ENCODE peak calls at places on chromosome 13, in nine cellular contexts. S, Y, Q, E, N, Z, A, F and K are unnamed samples.

GRCh38 chr13:89465366-89465765 is 1794.2 kb downstream of the SLITRK5 start:
- DNase-seq in E (no peak), Y (no peak), Z (no peak), A (no peak), N (no peak), Q (no peak), F (no peak), S (no peak), K (no peak)

GRCh38 chr13:25652764-25653163 is 281.0 kb downstream of the ATP8A2 start:
- DNase-seq in N (no peak), E (no peak), S (no peak), Q (no peak), Y (no peak), A (no peak), Z (no peak), F (no peak), K (no peak)

GRCh38 chr13:26584713-26585112 is 27.2 kb downstream of the WASF3 start:
- DNase-seq in Q (no peak), A (no peak), S (no peak), Y (no peak), N (no peak), F (no peak), Z (no peak), E (no peak), K (no peak)

GRCh38 chr13:60590775-60591174 is 193.8 kb downstream of the TDRD3 start:
- DNase-seq in F (no peak), S (no peak), Z (no peak), A (no peak), N (no peak), Q (no peak), Y (no peak), E (no peak), K (no peak)

GRCh38 chr13:22422712-22423111 is 751.8 kb downstream of the FGF9 start:
- DNase-seq in A (no peak), Z (no peak), Y (no peak), S (no peak), N (no peak), E (no peak), F (no peak), Q (no peak), K (no peak)

GRCh38 chr13:99916366-99917103 is 55.0 kb downstream of the ZIC5 start:
- DNase-seq in E (peak; percentile 32), F (no peak), A (peak; percentile 73), N (no peak), Z (peak; percentile 71), Q (no peak), Y (no peak), S (peak; percentile 76), K (no peak)

GRCh38 chr13:66965146-66965545 is 265.0 kb downstream of the PCDH9 start:
- DNase-seq in S (no peak), N (no peak), A (no peak), E (no peak), Q (no peak), Z (no peak), F (no peak), Y (no peak), K (no peak)

GRCh38 chr13:30576528-30576927 is 41.2 kb upstream of the USPL1 start:
- DNase-seq in Q (no peak), F (no peak), E (peak; percentile 16), S (peak; percentile 1), Z (no peak), Y (peak; percentile 11), N (no peak), A (no peak), K (no peak)

GRCh38 chr13:99484405-99484981 is 16.8 kb upstream of the TM9SF2 start:
- DNase-seq in N (no peak), Q (no peak), Y (no peak), A (no peak), E (no peak), S (no peak), F (no peak), Z (no peak), K (no peak)

GRCh38 chr13:78430166-78430791 is 173.1 kb downstream of the POU4F1 start:
- DNase-seq in Z (no peak), E (no peak), A (no peak), Y (no peak), Q (no peak), S (no peak), F (no peak), N (no peak), K (no peak)

GRCh38 chr13:46473806-46474205 is 79.2 kb upstream of the LRCH1 start:
- DNase-seq in N (no peak), Z (no peak), S (no peak), Y (no peak), A (no peak), E (no peak), Q (no peak), F (no peak), K (no peak)

GRCh38 chr13:41008349-41008980 is 10.7 kb downstream of the ELF1 start:
- DNase-seq in A (no peak), E (no peak), N (no peak), S (peak; percentile 93), Y (no peak), Z (peak; percentile 56), F (no peak), Q (no peak), K (no peak)

GRCh38 chr13:30744056-30744684 is 8.8 kb downstream of the ALOX5AP start:
- DNase-seq in E (no peak), Q (peak; percentile 56), S (peak; percentile 54), Y (peak; percentile 71), A (no peak), F (no peak), Z (peak; percentile 35), N (no peak), K (no peak)

GRCh38 chr13:98405690-98406344 is 171.1 kb downstream of the STK24 start:
- DNase-seq in N (no peak), Z (no peak), A (no peak), Y (no peak), F (no peak), E (no peak), Q (no peak), S (peak; percentile 5), K (no peak)

GRCh38 chr13:39892731-39893293 is 237.3 kb downstream of the COG6 start:
- DNase-seq in Y (no peak), E (no peak), F (no peak), N (no peak), S (no peak), A (peak; percentile 35), Z (no peak), Q (no peak), K (no peak)

GRCh38 chr13:20772401-20773131 is 1.2 kb downstream of the EEF1AKMT1 start:
- DNase-seq in A (no peak), Z (no peak), E (no peak), F (no peak), Y (no peak), N (no peak), S (no peak), Q (no peak), K (no peak)

DNA sequence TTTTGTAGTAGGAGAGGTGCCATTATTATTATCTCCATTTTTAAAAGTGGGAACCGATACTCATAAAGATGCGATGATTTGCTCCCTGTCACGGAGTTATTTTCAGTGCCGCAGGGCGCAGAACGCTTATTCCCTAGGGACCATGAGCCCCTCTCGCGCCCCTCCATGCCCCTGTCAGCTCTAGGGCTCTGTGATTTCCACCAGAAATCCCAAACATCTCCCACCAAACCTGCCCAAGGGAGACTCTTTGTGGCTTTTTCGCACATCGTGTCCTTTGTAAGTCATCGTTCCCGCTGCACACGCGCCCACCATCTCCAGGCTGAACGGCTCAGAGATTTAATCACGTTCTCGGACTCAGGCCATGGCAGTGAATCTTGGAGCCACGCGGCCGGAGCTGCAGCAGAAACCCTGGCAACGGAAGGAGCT is 105.1 kb downstream of the DNAJC15 start:
- DNase-seq in S (no peak), N (no peak), Z (no peak), F (no peak), A (peak; percentile 27), E (no peak), Y (no peak), Q (no peak), K (peak; percentile 68)
- H3K4me3 ChIP-seq in S (no peak overlapping the region), N (no peak overlapping the region), Z (no peak overlapping the region), F (no peak overlapping the region), A (no peak overlapping the region), E (no peak overlapping the region), Y (no peak overlapping the region), Q (no peak overlapping the region), K (no peak overlapping the region)

DNA sequence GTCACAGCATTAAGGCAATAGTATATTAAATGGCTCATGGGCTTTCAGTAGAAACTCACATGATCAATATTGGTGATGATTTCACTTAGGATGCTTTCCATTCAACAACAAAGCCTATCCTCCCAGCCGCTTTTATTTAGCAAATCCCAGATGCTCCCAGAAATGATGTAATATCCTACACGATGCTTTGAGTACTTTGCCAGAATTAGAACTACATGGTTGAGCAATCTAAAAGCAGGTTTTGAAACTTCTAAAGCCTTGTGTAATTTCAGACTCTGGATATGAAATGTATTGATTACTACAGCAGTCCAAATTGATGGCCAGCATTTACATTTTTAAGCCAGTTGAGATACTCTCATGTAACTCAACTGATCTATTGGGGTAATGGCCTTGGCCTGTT is 13.6 kb downstream of the DLEU7 start:
- DNase-seq in A (no peak), Q (no peak), N (no peak), Z (no peak), F (no peak), S (no peak), Y (no peak), E (no peak), K (no peak)
- TF ChIP-seq EP300 in A (no peak), Q (no peak), N (no peak), Z (no peak), F (no peak), S (no peak), Y (no peak), E (peak; percentile 74), K (no peak)

GRCh38 chr13:32150239-32150638 is 118.7 kb downstream of the FRY start:
- DNase-seq in A (no peak), S (no peak), Q (no peak), Y (no peak), F (no peak), Z (no peak), E (no peak), N (no peak), K (peak; percentile 70)
- H3K4me3 ChIP-seq in A (no peak overlapping the region), S (no peak overlapping the region), Q (no peak overlapping the region), Y (no peak overlapping the region), F (no peak overlapping the region), Z (no peak overlapping the region), E (no peak overlapping the region), N (no peak overlapping the region), K (no peak overlapping the region)

DNA sequence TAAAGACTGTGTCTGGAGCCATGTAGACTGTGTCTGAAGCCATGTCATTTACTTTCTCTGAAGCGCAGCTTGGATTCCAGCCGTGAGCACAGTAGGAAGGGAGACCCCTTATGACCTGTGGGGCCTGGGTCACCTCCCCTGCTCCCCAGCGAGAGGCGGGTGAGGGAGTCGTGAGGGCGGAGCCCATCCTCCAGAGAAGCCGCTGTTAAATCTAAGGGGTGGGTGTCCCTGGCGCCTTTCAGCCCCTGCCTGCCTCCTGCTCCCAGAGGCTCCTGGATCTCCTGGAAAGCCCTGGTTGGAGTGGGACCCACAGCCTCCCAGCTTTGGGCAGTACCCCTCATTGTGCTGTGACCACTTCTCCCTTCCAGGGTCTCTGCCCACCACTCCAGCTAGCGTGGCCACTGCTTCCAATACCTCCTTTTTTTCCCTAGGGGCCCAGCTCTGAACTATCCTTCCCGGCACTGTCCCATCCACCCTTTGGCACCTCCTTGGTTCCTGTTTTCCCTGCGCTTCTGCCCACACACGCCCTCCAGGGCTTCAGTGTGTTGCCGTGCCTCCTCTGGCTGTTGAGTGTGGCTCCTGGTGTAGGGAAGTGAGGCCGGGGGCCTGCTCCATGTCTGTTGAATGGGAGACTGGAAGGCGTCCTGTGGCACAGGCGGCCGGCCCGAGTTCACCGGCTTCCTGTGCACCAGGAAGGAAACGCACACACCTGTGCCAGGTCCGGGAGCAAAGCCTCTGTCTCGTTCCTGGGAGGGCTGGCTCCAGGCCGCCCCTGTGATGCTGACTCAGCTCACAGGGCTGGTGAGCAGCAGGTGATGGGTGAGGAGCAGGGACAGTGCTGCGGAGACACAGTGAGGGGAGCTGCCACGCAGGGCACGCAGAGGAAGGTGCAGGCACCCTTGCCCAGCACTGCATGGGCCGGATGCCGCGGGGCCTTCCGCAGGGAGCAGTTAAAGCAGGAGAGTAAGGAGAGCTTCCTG is 29.4 kb downstream of the ATP4B start:
- DNase-seq in F (no peak), Z (no peak), Q (no peak), A (no peak), N (peak; percentile 68), S (no peak), E (no peak), Y (no peak), K (peak; percentile 56)
- TF ChIP-seq EP300 in F (no peak), Z (no peak), Q (no peak), A (no peak), N (no peak), S (no peak), E (no peak), Y (no peak), K (no peak)